ENCODE peak calls at places on chromosomes 12 and 14, in five cellular contexts. V is left ventricle myocardium inferior; B is fibroblast of the aortic adventitia; W is CD4-positive, CD25-positive, alpha-beta regulatory T cell; C is GM06990. J is an unnamed sample.

GRCh38 chr14:100619382-100620305 is 32.4 kb upstream of the BEGAIN start:
- DNase-seq in C (no peak), W (no peak), B (no peak), V (no peak), J (peak)

GRCh38 chr14:100078997-100079561 is 13.9 kb downstream of the EVL start:
- DNase-seq in V (no peak), C (no peak), B (peak), W (peak), J (no peak)

GRCh38 chr12:105705765-105706164 is 375.3 kb downstream of the C12orf75 start:
- DNase-seq in V (no peak), B (peak), W (no peak), C (no peak), J (no peak)

GRCh38 chr12:89737000-89737399 is 28.4 kb upstream of the ATP2B1 start:
- DNase-seq in V (no peak), C (no peak), W (no peak), B (no peak), J (no peak)

GRCh38 chr12:65300679-65301349 is 22.3 kb downstream of the MSRB3 start:
- DNase-seq in B (peak), W (no peak), C (no peak), V (no peak), J (no peak)

GRCh38 chr12:28035483-28035882 is 63.0 kb upstream of the PTHLH start:
- DNase-seq in W (no peak), V (no peak), C (no peak), B (peak), J (no peak)

GRCh38 chr14:38910092-38910491 is 192.9 kb downstream of the SEC23A start:
- DNase-seq in W (no peak), B (no peak), V (no peak), C (peak), J (no peak)

GRCh38 chr14:95085321-95085720 is 72.0 kb downstream of the DICER1 start:
- DNase-seq in B (no peak), W (no peak), C (no peak), V (no peak), J (no peak)

GRCh38 chr12:45339035-45339434 is 123.1 kb downstream of the ANO6 start:
- DNase-seq in V (no peak), C (no peak), W (no peak), B (no peak), J (no peak)

GRCh38 chr14:79581912-79582576 is 629.3 kb downstream of the DIO2 start:
- DNase-seq in B (no peak), W (no peak), C (no peak), V (no peak), J (no peak)

GRCh38 chr12:56358836-56359532 is 923 bp downstream of the STAT2 start:
- DNase-seq in B (peak), W (no peak), C (no peak), V (no peak), J (no peak)

DNA sequence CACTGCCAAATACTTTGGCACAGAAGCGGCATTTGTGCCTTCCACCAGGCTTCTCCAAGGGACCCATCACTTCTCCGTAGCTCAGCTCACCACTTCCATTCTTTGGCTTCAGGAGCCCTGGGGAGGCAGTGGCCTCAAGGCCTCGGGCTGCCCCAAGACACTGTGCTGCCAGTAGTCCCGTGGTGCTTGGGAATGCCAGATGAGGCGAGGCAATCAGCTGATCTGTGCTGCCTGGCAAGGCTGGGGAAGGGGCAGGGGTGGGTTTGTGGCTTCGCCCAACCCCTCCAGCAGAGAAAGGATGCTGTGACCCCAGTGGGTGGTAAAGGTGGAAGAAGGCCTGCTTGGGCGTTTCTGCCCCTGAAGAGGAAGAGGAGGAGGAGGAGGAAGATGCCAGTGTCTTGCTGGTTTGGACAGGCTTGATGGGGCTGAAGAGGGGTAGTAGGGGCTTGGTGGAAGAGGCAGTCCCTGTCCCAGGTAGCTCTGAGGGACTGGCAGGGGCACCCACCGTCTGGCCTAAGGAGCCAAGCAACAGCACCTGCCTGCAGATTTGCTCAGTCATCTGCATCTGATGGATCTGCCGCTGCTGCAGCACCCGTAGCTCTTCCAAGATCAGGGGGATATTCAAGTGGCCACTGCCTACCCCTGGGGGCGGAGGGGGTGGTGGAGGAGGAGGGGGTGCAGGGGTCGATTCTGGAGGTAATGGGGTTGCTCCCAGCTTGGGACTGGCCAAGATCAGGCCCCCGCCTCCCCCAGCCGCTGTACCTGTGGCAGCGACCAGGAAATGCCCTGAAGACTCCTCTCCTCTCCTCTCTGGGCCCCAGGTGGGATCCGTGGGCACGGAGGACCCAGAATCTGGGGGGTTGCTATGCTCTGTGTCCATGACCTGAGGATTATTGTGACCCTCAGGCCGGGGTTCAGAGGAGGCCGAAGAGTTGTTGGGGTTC is 1.3 kb downstream of the SALL2 start:
- DNase-seq in B (no peak), W (no peak), C (no peak), V (no peak), J (no peak)
- H3K4me3 ChIP-seq in B (peak), W (no peak), C (no peak), V (peak), J (peak)

GRCh38 chr12:116759783-116760581 is 21.9 kb downstream of the RNFT2 start:
- DNase-seq in B (peak), C (no peak), W (peak), V (peak), J (no peak)
- H3K4me3 ChIP-seq in B (no peak), C (no peak), W (no peak), V (peak), J (no peak)

GRCh38 chr14:80951491-80951890 is 3.9 kb upstream of the TSHR start:
- DNase-seq in B (no peak), V (no peak), C (no peak), W (no peak), J (no peak)

GRCh38 chr14:80956922-80957321 is 1.5 kb downstream of the TSHR start:
- DNase-seq in W (peak), V (no peak), C (no peak), B (no peak), J (no peak)

GRCh38 chr14:80955434-80955939 is at the start of gene TSHR:
- DNase-seq in W (peak), V (no peak), B (no peak), C (no peak), J (peak)

GRCh38 chr14:80956105-80956504 is 684 bp downstream of the TSHR start:
- DNase-seq in C (no peak), B (no peak), W (no peak), V (no peak), J (no peak)

DNA sequence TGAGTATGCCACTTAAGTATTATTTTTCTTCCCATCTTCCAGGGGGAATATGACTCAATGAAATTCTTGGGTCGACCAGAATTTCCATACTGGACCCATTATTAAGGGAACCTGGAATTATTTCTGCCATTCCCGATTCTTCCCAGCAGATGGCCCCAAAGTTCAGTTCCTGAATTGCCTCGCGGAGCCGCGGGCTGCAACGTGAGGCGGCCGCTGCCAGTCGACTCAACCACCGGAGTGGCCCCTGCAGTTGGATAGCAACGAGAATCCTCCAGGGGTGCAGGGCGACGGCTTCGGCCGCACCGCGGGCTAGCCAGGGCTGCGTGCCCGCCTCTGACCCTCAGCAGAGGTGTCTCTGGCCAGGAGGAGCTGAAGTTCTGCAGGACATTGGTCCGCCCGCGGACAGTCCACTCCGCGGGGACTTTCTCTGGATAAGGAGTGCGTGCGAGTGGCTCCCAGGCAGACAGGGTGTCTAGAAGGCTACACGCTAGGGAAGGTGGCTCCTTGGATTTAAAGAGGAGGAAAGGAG is 586 bp upstream of the TSHR start:
- DNase-seq in C (peak), V (peak), B (peak), W (peak), J (peak)
- H3K4me3 ChIP-seq in C (peak), V (peak), B (peak), W (peak), J (peak)

GRCh38 chr12:30458453-30458852 is 237.2 kb downstream of the IPO8 start:
- DNase-seq in V (no peak), C (no peak), W (no peak), B (no peak), J (no peak)

GRCh38 chr12:30466093-30466492 is 229.6 kb downstream of the IPO8 start:
- DNase-seq in V (no peak), B (no peak), W (no peak), C (no peak), J (no peak)

GRCh38 chr12:30462249-30462648 is 233.4 kb downstream of the IPO8 start:
- DNase-seq in W (no peak), B (no peak), V (no peak), C (no peak), J (no peak)

GRCh38 chr12:30461011-30461670 is 234.5 kb downstream of the IPO8 start:
- DNase-seq in V (no peak), B (peak), W (no peak), C (no peak), J (no peak)

DNA sequence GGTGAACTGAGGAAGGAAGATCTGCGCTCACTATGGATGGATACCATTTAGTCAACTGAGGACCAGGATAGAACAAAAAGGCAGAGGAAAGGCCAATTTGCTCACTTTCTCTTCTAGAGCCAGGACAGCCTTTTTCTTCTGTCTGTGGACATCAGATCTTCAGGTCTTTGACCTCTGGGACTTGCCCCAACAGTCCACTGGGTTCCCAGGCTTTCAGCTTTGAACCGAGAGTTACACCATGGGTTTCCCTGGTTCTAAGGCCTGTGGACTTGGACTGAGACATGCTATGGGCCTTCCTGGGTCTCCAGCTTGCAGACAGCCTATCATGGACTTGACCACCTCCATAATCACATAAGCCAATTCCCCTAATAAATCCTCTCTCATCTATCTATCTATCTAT is 232.0 kb downstream of the IPO8 start:
- DNase-seq in W (no peak), C (no peak), V (no peak), B (no peak), J (no peak)
- H3K4me3 ChIP-seq in W (no peak), C (no peak), V (no peak), B (no peak), J (no peak)

GRCh38 chr12:93990832-93991748 is 157.3 kb upstream of the PLXNC1 start:
- DNase-seq in B (peak), C (no peak), W (no peak), V (peak), J (peak)
- H3K4me3 ChIP-seq in B (no peak), C (no peak), W (no peak), V (peak), J (no peak)

DNA sequence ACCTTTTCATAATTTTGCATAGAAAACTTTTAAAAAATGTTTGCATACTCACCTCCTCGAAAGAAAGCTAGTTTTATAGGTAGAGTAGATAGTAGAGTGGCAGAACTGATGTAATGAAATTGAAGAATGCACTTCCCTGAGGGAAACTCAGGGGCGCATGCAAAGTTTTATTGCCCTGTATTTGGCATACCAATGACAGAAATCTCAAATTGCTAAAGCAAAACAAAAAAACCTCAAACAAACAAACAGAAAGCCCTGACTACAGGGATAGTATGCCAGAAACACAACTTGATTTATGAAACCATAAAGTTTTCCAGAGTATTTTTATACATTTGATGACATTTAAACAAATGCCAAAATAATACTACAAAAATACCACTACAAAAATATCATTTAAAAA is 1.8 kb downstream of the RASSF9 start:
- DNase-seq in B (no peak), W (no peak), C (no peak), V (no peak), J (no peak)
- H3K4me3 ChIP-seq in B (peak), W (no peak), C (no peak), V (peak), J (peak)

GRCh38 chr14:102930753-102931579 is 8.5 kb downstream of the AMN start:
- DNase-seq in W (no peak), C (no peak), V (no peak), B (peak), J (peak)
- H3K4me3 ChIP-seq in W (no peak), C (no peak), V (peak), B (no peak), J (no peak)